ENCODE peak calls at places on chromosomes 13 and 19, in seven cellular contexts. B is thoracic aorta, K is astrocyte of the cerebellum, T is AG09319, Z is brain microvascular endothelial cell, A is fibroblast of mammary gland, P is IMR-90. X is an unnamed sample.

GRCh38 chr13:100461309-100462035 is 127.1 kb downstream of the GGACT start:
- DNase-seq in B (no peak), K (no peak), T (peak; percentile 10), Z (no peak), A (no peak), P (peak; percentile 33), X (no peak)

GRCh38 chr13:25167775-25168174 is 4.3 kb downstream of the AMER2 start:
- DNase-seq in B (no peak), K (no peak), T (no peak), Z (no peak), A (no peak), P (no peak), X (no peak)

GRCh38 chr19:8337728-8338127 is 5.3 kb downstream of the KANK3 start:
- DNase-seq in B (no peak), K (no peak), T (no peak), Z (no peak), A (no peak), P (no peak), X (no peak)

GRCh38 chr13:101917833-101918755 is 465.6 kb downstream of the ITGBL1 start:
- DNase-seq in B (no peak), K (no peak), T (no peak), Z (no peak), A (no peak), P (no peak), X (no peak)

GRCh38 chr13:22703601-22704209 is 477.1 kb upstream of the SGCG start:
- DNase-seq in B (no peak), K (no peak), T (no peak), Z (no peak), A (peak; percentile 22), P (no peak), X (no peak)

GRCh38 chr19:49324801-49325491 is at the start of gene SLC6A16:
- DNase-seq in B (no peak), K (no peak), T (no peak), Z (no peak), A (no peak), P (no peak), X (no peak)

GRCh38 chr19:8304841-8305621 is 3.1 kb downstream of the CD320 start:
- DNase-seq in B (no peak), K (no peak), T (no peak), Z (no peak), A (no peak), P (no peak), X (peak; percentile 50)

GRCh38 chr19:56405062-56405461 is 930 bp downstream of the ZNF583 start:
- DNase-seq in B (no peak), K (no peak), T (no peak), Z (no peak), A (no peak), P (no peak), X (no peak)

GRCh38 chr13:105655046-105655445 is 880.4 kb downstream of the EFNB2 start:
- DNase-seq in B (no peak), K (peak; percentile 76), T (no peak), Z (peak; percentile 79), A (peak; percentile 46), P (peak; percentile 74), X (no peak)

GRCh38 chr19:51044327-51044726 is 9.5 kb upstream of the KLK12 start:
- DNase-seq in B (no peak), K (no peak), T (no peak), Z (no peak), A (no peak), P (no peak), X (no peak)

GRCh38 chr19:45863840-45864628 is at the start of gene FOXA3:
- DNase-seq in B (no peak), K (no peak), T (no peak), Z (no peak), A (peak; percentile 38), P (peak; percentile 17), X (no peak)

GRCh38 chr19:39407644-39408391 is 1.2 kb downstream of the ZFP36 start:
- DNase-seq in B (no peak), K (no peak), T (no peak), Z (no peak), A (peak; percentile 22), P (no peak), X (no peak)

GRCh38 chr13:41455725-41456419 is 1.5 kb upstream of the RGCC start:
- DNase-seq in B (no peak), K (no peak), T (no peak), Z (no peak), A (no peak), P (no peak), X (no peak)

GRCh38 chr13:72983085-72983768 is 75.6 kb upstream of the KLF5 start:
- DNase-seq in B (no peak), K (no peak), T (peak; percentile 78), Z (peak; percentile 25), A (peak; percentile 73), P (peak; percentile 69), X (no peak)

GRCh38 chr13:33845572-33846305 is 27.8 kb downstream of the RFC3 start:
- DNase-seq in B (no peak), K (no peak), T (no peak), Z (no peak), A (no peak), P (no peak), X (no peak)

GRCh38 chr19:4550018-4550417 is 9.5 kb downstream of the SEMA6B start:
- DNase-seq in B (no peak), K (no peak), T (no peak), Z (no peak), A (no peak), P (no peak), X (no peak)

GRCh38 chr13:80116107-80116506 is 224.8 kb downstream of the SPRY2 start:
- DNase-seq in B (no peak), K (peak; percentile 64), T (peak; percentile 46), Z (peak; percentile 49), A (peak; percentile 88), P (peak; percentile 88), X (no peak)

GRCh38 chr19:4649392-4650094 is 10.2 kb downstream of the TNFAIP8L1 start:
- DNase-seq in B (no peak), K (no peak), T (no peak), Z (no peak), A (no peak), P (no peak), X (no peak)

GRCh38 chr13:32902898-32903297 is 113.3 kb upstream of the KL start:
- DNase-seq in B (peak; percentile 17), K (peak; percentile 49), T (no peak), Z (no peak), A (peak; percentile 68), P (peak; percentile 23), X (no peak)

GRCh38 chr19:41821003-41821735 is 23.3 kb downstream of the LYPD4 start:
- DNase-seq in B (no peak), K (no peak), T (no peak), Z (peak; percentile 17), A (peak; percentile 29), P (peak; percentile 15), X (peak; percentile 14)

GRCh38 chr19:55467236-55468053 is 2.9 kb upstream of the C19orf85 start:
- DNase-seq in B (no peak), K (no peak), T (peak; percentile 77), Z (no peak), A (peak; percentile 70), P (peak; percentile 65), X (peak; percentile 75)

GRCh38 chr13:30730526-30730925 is 4.8 kb upstream of the ALOX5AP start:
- DNase-seq in B (no peak), K (no peak), T (no peak), Z (no peak), A (no peak), P (no peak), X (peak; percentile 40)

GRCh38 chr13:113557013-113557412 is 27.5 kb upstream of the TFDP1 start:
- DNase-seq in B (no peak), K (no peak), T (no peak), Z (no peak), A (no peak), P (no peak), X (no peak)

GRCh38 chr13:48346583-48346982 is 43.0 kb downstream of the RB1 start:
- DNase-seq in B (no peak), K (no peak), T (no peak), Z (no peak), A (no peak), P (no peak), X (no peak)

DNA sequence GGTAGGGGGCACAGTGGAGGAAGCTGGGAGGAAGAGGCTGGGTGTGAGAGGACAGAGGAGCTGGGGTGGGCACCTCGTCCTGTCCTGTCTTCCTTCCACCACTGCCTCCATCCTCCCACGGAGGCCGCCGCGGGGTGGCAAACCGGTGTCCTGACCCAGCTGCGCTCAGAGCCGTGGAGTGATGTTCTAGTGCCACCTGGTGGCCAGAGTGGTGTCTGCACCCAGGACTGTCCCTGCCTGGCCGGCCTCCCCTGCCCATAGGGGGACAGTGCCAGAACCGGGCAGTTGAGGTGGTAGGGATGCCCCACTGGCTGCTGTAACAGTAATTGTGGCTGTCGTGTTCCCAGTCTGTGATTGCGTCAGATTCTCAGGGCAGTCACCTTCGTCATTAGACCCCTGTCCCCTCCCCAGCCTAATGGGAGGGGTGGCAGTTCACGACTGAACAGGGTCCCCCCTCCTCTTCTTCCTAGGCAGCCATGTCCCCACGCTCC is 11.1 kb upstream of the ARRDC2 start:
- DNase-seq in B (no peak), K (no peak), T (no peak), Z (peak; percentile 68), A (peak; percentile 62), P (peak; percentile 52), X (peak; percentile 98)
- TF ChIP-seq CTCF in B (peak; percentile 99), K (peak; percentile 91), T (peak; percentile 93), Z (peak; percentile 96), A (peak; percentile 91), P (peak; percentile 98), X (peak; percentile 95)

GRCh38 chr19:44258835-44259413 is 762 bp upstream of the ZNF233 start:
- DNase-seq in B (no peak), K (no peak), T (no peak), Z (no peak), A (no peak), P (no peak), X (no peak)
- TF ChIP-seq CTCF in B (no peak), K (no peak), T (no peak), Z (no peak), A (no peak), P (no peak), X (no peak)

DNA sequence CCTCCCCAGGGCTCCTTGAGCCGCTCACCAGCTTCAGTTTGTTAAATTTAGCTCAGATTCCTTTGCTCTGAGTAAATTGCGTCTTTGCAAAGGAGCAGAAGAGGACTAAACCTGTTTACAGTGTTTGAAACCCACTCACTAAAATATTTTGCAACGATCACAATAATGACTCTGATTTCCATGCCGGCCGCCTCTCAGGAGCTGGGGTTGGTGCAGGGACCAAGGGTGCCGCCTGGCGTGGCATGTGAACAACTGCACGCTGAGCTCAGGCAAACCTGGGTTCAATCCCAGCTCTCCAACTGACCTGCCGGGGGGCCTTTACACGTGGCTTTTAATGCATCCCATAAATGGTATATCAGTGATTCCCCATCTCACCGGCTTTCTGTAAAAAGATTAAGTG is 68.7 kb upstream of the CACNA1A start:
- DNase-seq in B (no peak), K (no peak), T (no peak), Z (no peak), A (peak; percentile 12), P (peak; percentile 39), X (peak; percentile 11)
- TF ChIP-seq CTCF in B (no peak), K (no peak), T (peak; percentile 48), Z (peak; percentile 31), A (peak; percentile 35), P (peak; percentile 40), X (no peak)

GRCh38 chr13:107778094-107778493 is 437.2 kb downstream of the LIG4 start:
- DNase-seq in B (no peak), K (no peak), T (no peak), Z (no peak), A (no peak), P (no peak), X (no peak)
- TF ChIP-seq CTCF in B (no peak), K (no peak), T (no peak), Z (no peak), A (no peak), P (no peak), X (no peak)

GRCh38 chr19:12938536-12939291 is at the start of gene CALR:
- DNase-seq in B (no peak), K (no peak), T (no peak), Z (no peak), A (peak; percentile 29), P (no peak), X (no peak)
- TF ChIP-seq CTCF in B (no peak), K (no peak), T (peak; percentile 11), Z (peak; percentile 33), A (no peak), P (peak; percentile 28), X (peak; percentile 48)